ENCODE peak calls at places on chromosome 9, in nine cellular contexts. O is WERI-Rb-1; F is adrenal gland; D is stimulated activated CD8-positive, alpha-beta memory T cell treated with anti-CD3 and anti-CD28 coated beads, Interleukin-12 subunit alpha, Interleukin-12 subunit beta, amount 100 ng/mL, for 4 hours; M is NCI-H1092 treated with DMSO at 0.1 percent for 48 hours; B is NCI-H2081; P is activated CD4-positive, CD25-positive, alpha-beta regulatory T cell treated with anti-CD3 and anti-CD28 coated beads, Interleukin-2, amount 50 U/mL, for 72 hours; C is H9; R is astrocyte of the spinal cord. K is an unnamed sample.
A peak's percentile ranks its signal among the peaks of the same experiment; 100 is the strongest.

GRCh38 chr9:70413427-70413797 is 1.0 kb downstream of the KLF9 start:
- DNase-seq in O (peak; percentile 46), F (no peak), D (no peak), M (peak; percentile 59), B (no peak), P (peak; percentile 68), C (no peak), R (no peak), K (no peak)

GRCh38 chr9:77672183-77672582 is 24.1 kb upstream of the GNA14 start:
- DNase-seq in O (no peak), F (no peak), D (no peak), M (no peak), B (no peak), P (no peak), C (no peak), R (no peak), K (no peak)

GRCh38 chr9:129414377-129415021 is 206.4 kb downstream of the C9orf50 start:
- DNase-seq in O (peak; percentile 71), F (no peak), D (peak; percentile 28), M (peak; percentile 21), B (no peak), P (no peak), C (no peak), R (peak; percentile 46), K (no peak)

GRCh38 chr9:111274737-111275136 is 55.3 kb downstream of the OR2K2 start:
- DNase-seq in O (no peak), F (no peak), D (no peak), M (no peak), B (no peak), P (no peak), C (no peak), R (no peak), K (no peak)

GRCh38 chr9:76188905-76189304 is 205.3 kb downstream of the RFK start:
- DNase-seq in O (no peak), F (no peak), D (no peak), M (no peak), B (no peak), P (no peak), C (no peak), R (no peak), K (no peak)

GRCh38 chr9:93192721-93193372 is 8.9 kb downstream of the WNK2 start:
- DNase-seq in O (no peak), F (no peak), D (no peak), M (no peak), B (no peak), P (no peak), C (no peak), R (no peak), K (no peak)

GRCh38 chr9:131262327-131263032 is 13.8 kb downstream of the FAM78A start:
- DNase-seq in O (no peak), F (no peak), D (no peak), M (no peak), B (no peak), P (no peak), C (no peak), R (no peak), K (no peak)

GRCh38 chr9:27528886-27529315 is 713 bp downstream of the MOB3B start:
- DNase-seq in O (peak; percentile 30), F (peak; percentile 54), D (peak; percentile 25), M (no peak), B (no peak), P (peak; percentile 47), C (peak; percentile 59), R (no peak), K (no peak)

GRCh38 chr9:137149942-137150484 is 11.1 kb downstream of the GRIN1 start:
- DNase-seq in O (no peak), F (no peak), D (no peak), M (no peak), B (no peak), P (no peak), C (peak; percentile 83), R (no peak), K (no peak)

GRCh38 chr9:19155106-19155999 is 28.1 kb upstream of the PLIN2 start:
- DNase-seq in O (no peak), F (no peak), D (no peak), M (no peak), B (no peak), P (no peak), C (no peak), R (no peak), K (no peak)

GRCh38 chr9:111271481-111272080 is 58.4 kb downstream of the OR2K2 start:
- DNase-seq in O (no peak), F (no peak), D (no peak), M (no peak), B (no peak), P (no peak), C (no peak), R (peak; percentile 44), K (no peak)

GRCh38 chr9:122332083-122332482 is 38.7 kb upstream of the PTGS1 start:
- DNase-seq in O (no peak), F (no peak), D (no peak), M (no peak), B (no peak), P (no peak), C (no peak), R (no peak), K (no peak)

GRCh38 chr9:1701113-1701512 is 314.0 kb upstream of the SMARCA2 start:
- DNase-seq in O (no peak), F (no peak), D (no peak), M (no peak), B (no peak), P (no peak), C (peak; percentile 29), R (no peak), K (no peak)

GRCh38 chr9:109401990-109402318 is 81.1 kb upstream of the EPB41L4B start:
- DNase-seq in O (no peak), F (no peak), D (no peak), M (no peak), B (no peak), P (no peak), C (no peak), R (no peak), K (no peak)

GRCh38 chr9:91208837-91209236 is 152.9 kb downstream of the AUH start:
- DNase-seq in O (no peak), F (no peak), D (no peak), M (no peak), B (no peak), P (no peak), C (no peak), R (no peak), K (no peak)

GRCh38 chr9:93823245-93824072 is 131.7 kb downstream of the BARX1 start:
- DNase-seq in O (no peak), F (no peak), D (no peak), M (no peak), B (no peak), P (no peak), C (no peak), R (no peak), K (no peak)